ENCODE peak calls at places on chromosomes 6 and 20, in five cellular contexts. M, N, L, R and T are unnamed samples.

GRCh38 chr6:48985025-48985424 is 478.0 kb downstream of the MMUT start:
- DNase-seq in M (no peak), N (no peak), R (no peak), L (no peak), T (no peak)

GRCh38 chr6:18253635-18254034 is 10.7 kb downstream of the DEK start:
- DNase-seq in L (no peak), R (no peak), M (no peak), N (no peak), T (no peak)

GRCh38 chr6:90351696-90352095 is 55.1 kb upstream of the BACH2 start:
- DNase-seq in M (peak), R (peak), L (no peak), N (no peak), T (no peak)

GRCh38 chr20:63739129-63740069 is at the start of gene SLC2A4RG:
- DNase-seq in R (peak), N (peak), M (peak), L (peak), T (peak)

GRCh38 chr20:58690851-58691250 is 1.7 kb upstream of the NPEPL1 start:
- DNase-seq in M (peak), N (no peak), R (peak), L (no peak), T (no peak)

GRCh38 chr6:127900935-127901334 is at the start of gene THEMIS:
- DNase-seq in M (no peak), L (no peak), N (peak), R (no peak), T (no peak)

GRCh38 chr6:6997282-6998193 is 110.2 kb upstream of the RREB1 start:
- DNase-seq in R (no peak), M (no peak), N (no peak), L (no peak), T (no peak)

GRCh38 chr6:121592955-121593665 is 157.7 kb downstream of the GJA1 start:
- DNase-seq in L (peak), M (peak), R (peak), N (no peak), T (no peak)

GRCh38 chr6:25477006-25477590 is 174.9 kb upstream of the SCGN start:
- DNase-seq in N (no peak), L (no peak), R (peak), M (peak), T (no peak)

GRCh38 chr6:127464161-127464880 is 5.1 kb upstream of the KIAA0408 start:
- DNase-seq in M (peak), N (no peak), L (no peak), R (peak), T (no peak)

GRCh38 chr20:3719046-3719445 is 6.6 kb upstream of the SIGLEC1 start:
- DNase-seq in L (no peak), R (no peak), N (no peak), M (no peak), T (no peak)

GRCh38 chr20:33507461-33507860 is 17.6 kb downstream of the CBFA2T2 start:
- DNase-seq in M (no peak), N (no peak), R (no peak), L (no peak), T (no peak)

GRCh38 chr6:52736145-52736544 is 27.1 kb downstream of the GSTA2 start:
- DNase-seq in L (no peak), M (no peak), R (no peak), N (no peak), T (no peak)

GRCh38 chr6:35259946-35260626 is 551 bp downstream of the ZNF76 start:
- DNase-seq in N (peak), R (peak), M (peak), L (peak), T (peak)

GRCh38 chr20:62762376-62762775 is 33.9 kb upstream of the MRGBP start:
- DNase-seq in R (no peak), M (no peak), L (no peak), N (no peak), T (no peak)

GRCh38 chr20:44646641-44647274 is 4.7 kb downstream of the ADA start:
- DNase-seq in R (peak), N (no peak), L (no peak), M (peak), T (no peak)

GRCh38 chr20:57717797-57718196 is 8.0 kb upstream of the PMEPA1 start:
- DNase-seq in N (no peak), L (no peak), M (no peak), R (no peak), T (no peak)

GRCh38 chr20:25296094-25297093 is 48.5 kb downstream of the PYGB start:
- DNase-seq in L (no peak), M (no peak), R (peak), N (no peak), T (no peak)

GRCh38 chr6:4316867-4317400 is 181.6 kb upstream of the ECI2 start:
- DNase-seq in M (peak), L (no peak), R (peak), N (no peak), T (no peak)

GRCh38 chr6:20433929-20434328 is 32.2 kb downstream of the E2F3 start:
- DNase-seq in R (no peak), N (no peak), L (no peak), M (no peak), T (no peak)

GRCh38 chr6:69987550-69987949 is 121.2 kb downstream of the COL19A1 start:
- DNase-seq in N (no peak), M (no peak), R (no peak), L (no peak), T (no peak)

GRCh38 chr6:35687658-35688604 is 784 bp downstream of the FKBP5 start:
- DNase-seq in L (peak), R (peak), N (peak), M (peak), T (peak)

GRCh38 chr6:23282243-23283021 is 713.1 kb downstream of the HDGFL1 start:
- DNase-seq in L (peak), R (no peak), M (no peak), N (no peak), T (no peak)

GRCh38 chr20:36728986-36729385 is 16.9 kb downstream of the NDRG3 start:
- DNase-seq in M (peak), R (peak), L (no peak), N (no peak), T (no peak)

DNA sequence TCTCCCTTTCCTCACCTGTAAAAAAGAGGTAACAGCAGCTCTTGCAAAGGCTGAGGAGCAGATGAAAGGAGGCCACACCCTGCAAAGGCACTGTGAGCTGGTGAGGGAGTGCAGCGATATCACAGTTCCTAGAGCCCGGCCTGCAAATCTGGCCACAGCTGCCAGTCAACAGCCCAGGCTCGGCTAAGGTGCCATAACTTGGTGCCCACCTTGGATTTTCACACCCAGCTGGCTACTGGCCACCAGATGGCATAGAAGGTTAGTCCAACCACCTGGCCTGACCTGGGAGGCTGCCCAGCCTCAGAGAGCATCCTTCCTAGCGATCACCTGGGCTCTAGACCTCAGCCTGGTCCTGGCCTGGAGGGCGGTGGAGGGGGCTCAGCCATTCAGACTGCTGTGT is 46.8 kb downstream of the KCNB1 start:
- DNase-seq in N (no peak), M (no peak), L (no peak), R (no peak), T (no peak)
- TF ChIP-seq CTCF in N (no peak), M (no peak), L (no peak), R (no peak), T (no peak)

GRCh38 chr6:150964765-150965164 is 99.3 kb downstream of the MTHFD1L start:
- DNase-seq in M (no peak), L (no peak), R (no peak), N (no peak), T (no peak)
- TF ChIP-seq CTCF in M (no peak), L (no peak), R (no peak), N (no peak), T (no peak)

GRCh38 chr6:157322792-157323113 is 566 bp downstream of the TMEM242 start:
- DNase-seq in M (no peak), N (no peak), R (no peak), L (no peak), T (no peak)

GRCh38 chr6:157325069-157325805 is 1.9 kb upstream of the TMEM242 start:
- DNase-seq in R (peak), N (no peak), M (no peak), L (no peak), T (no peak)

GRCh38 chr6:157323924-157324276 is 581 bp upstream of the TMEM242 start:
- DNase-seq in N (peak), L (peak), R (peak), M (peak), T (peak)

GRCh38 chr6:157326979-157327378 is 3.7 kb upstream of the TMEM242 start:
- DNase-seq in L (no peak), R (peak), M (peak), N (no peak), T (no peak)

GRCh38 chr6:157323114-157323923 is at the start of gene TMEM242:
- DNase-seq in R (peak), M (peak), N (peak), L (peak), T (peak)
- TF ChIP-seq CTCF in R (peak), M (peak), N (peak), L (no peak), T (peak)

GRCh38 chr6:98041072-98041471 is 758.1 kb upstream of the MMS22L start:
- DNase-seq in L (no peak), N (no peak), R (no peak), M (no peak), T (no peak)

GRCh38 chr6:98039443-98039842 is 756.4 kb upstream of the MMS22L start:
- DNase-seq in N (no peak), R (no peak), L (no peak), M (no peak), T (no peak)

GRCh38 chr6:98041921-98042320 is 758.9 kb upstream of the MMS22L start:
- DNase-seq in M (no peak), N (no peak), L (peak), R (no peak), T (no peak)

GRCh38 chr6:98037571-98037970 is 754.6 kb upstream of the MMS22L start:
- DNase-seq in R (no peak), M (no peak), L (no peak), N (no peak), T (no peak)

GRCh38 chr6:98039876-98040605 is 757.0 kb upstream of the MMS22L start:
- DNase-seq in M (peak), L (no peak), R (peak), N (no peak), T (no peak)
- TF ChIP-seq CTCF in M (peak), L (peak), R (no peak), N (no peak), T (peak)

GRCh38 chr6:106085687-106085983 is 501 bp upstream of the PRDM1 start:
- DNase-seq in M (no peak), L (no peak), N (no peak), R (no peak), T (no peak)

GRCh38 chr6:106087548-106088325 is 1.6 kb downstream of the PRDM1 start:
- DNase-seq in N (no peak), R (peak), L (no peak), M (peak), T (no peak)

GRCh38 chr6:106084973-106085686 is 1.0 kb upstream of the PRDM1 start:
- DNase-seq in N (no peak), M (peak), L (no peak), R (no peak), T (no peak)

GRCh38 chr6:106084106-106084963 is 1.8 kb upstream of the PRDM1 start:
- DNase-seq in R (peak), L (no peak), N (no peak), M (peak), T (peak)

GRCh38 chr6:106085984-106086832 is at the start of gene PRDM1:
- DNase-seq in R (peak), L (peak), M (peak), N (peak), T (peak)
- TF ChIP-seq CTCF in R (peak), L (peak), M (no peak), N (peak), T (peak)

GRCh38 chr6:28140616-28141015 is 1.1 kb upstream of the ZKSCAN8 start:
- DNase-seq in R (no peak), N (no peak), L (no peak), M (no peak), T (no peak)

GRCh38 chr6:28142446-28142845 is 763 bp downstream of the ZKSCAN8 start:
- DNase-seq in N (no peak), R (peak), M (no peak), L (no peak), T (no peak)

GRCh38 chr6:28139860-28140500 is 1.7 kb upstream of the ZKSCAN8 start:
- DNase-seq in M (no peak), L (no peak), R (no peak), N (no peak), T (no peak)

GRCh38 chr6:28137458-28138020 is 4.1 kb upstream of the ZKSCAN8 start:
- DNase-seq in M (peak), L (no peak), N (no peak), R (peak), T (no peak)

DNA sequence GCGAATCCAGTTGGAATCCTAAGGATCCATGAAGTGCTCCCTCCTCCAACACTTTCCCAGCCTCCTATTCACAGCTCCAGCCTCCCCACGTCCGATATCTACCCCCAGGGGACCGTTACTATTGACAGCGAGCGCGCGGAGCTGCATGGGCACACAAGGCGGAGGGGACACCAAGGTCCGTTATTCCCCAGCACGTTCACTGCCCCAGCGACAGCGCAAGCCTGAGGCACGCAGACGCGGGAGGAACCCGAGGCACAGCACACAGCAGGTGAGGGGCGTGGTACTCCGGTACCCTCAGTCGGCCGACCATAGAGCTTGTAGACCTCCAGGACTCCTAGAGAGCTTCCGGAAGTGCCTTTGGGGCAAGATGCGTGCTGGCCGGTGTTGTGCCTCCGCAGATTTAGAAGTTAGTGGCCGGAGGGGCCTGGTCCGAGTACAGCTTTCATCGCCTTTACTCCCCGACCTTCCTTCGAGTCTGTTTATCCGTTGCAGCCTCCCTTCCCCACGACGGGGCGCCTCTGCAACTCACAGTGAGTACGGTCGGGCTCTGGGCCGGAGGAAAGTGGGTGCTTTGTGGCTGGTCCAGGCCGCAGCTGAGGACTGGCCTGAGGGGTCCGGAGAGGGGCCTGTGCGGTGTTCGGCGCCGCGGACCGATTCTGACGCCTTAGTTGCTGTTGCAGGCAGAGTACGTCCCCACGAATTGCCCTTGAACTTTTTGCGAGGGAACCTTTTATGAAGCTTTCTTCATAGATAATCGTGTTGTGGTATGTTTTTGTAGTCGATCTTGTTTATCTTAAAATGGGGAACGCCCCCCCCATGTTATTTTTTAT is at the start of gene ZKSCAN8:
- DNase-seq in N (peak), L (peak), M (peak), R (peak), T (peak)
- TF ChIP-seq CTCF in N (no peak), L (no peak), M (no peak), R (no peak), T (no peak)

DNA sequence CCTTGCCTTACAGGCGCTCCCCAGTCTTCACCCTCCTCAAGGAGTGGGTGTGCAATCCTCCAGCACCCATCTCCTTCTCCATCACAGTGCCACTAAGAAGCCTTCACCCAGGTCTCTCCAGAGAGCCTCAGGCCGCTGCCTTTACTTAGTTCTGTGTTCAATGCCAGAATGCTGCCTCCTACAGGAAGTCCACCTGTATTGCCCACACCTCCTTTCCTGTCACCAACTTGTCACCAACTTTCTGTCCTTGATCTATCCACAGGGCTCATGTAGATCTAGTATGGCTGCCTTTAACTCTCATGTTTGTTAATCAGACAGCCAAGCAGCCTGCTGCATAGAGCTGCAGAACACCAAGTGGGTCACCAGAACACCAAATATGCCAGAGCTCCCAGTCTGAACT is 546 bp upstream of the LST1 start:
- DNase-seq in M (no peak), R (no peak), N (no peak), L (no peak), T (no peak)
- TF ChIP-seq CTCF in M (peak), R (peak), N (peak), L (peak), T (peak)